ENCODE peak calls at places on chromosomes 16 and 17, in four cellular contexts. X is T-helper 2 cell, V is AG04449, U is AG10803. M is an unnamed sample.

GRCh38 chr17:50817142-50817751 is 18.1 kb upstream of the WFIKKN2 start:
- DNase-seq in U (no peak), V (no peak), X (peak), M (peak)

GRCh38 chr17:1997587-1998425 is 27.3 kb downstream of the RTN4RL1 start:
- DNase-seq in X (no peak), V (no peak), U (peak), M (no peak)

GRCh38 chr17:49779730-49780220 is 8.7 kb upstream of the KAT7 start:
- DNase-seq in U (peak), X (no peak), V (peak), M (no peak)

GRCh38 chr16:30444231-30445148 is 1.2 kb downstream of the SEPHS2 start:
- DNase-seq in V (no peak), U (no peak), X (no peak), M (no peak)

GRCh38 chr17:21358185-21358584 is 18.0 kb upstream of the KCNJ12 start:
- DNase-seq in V (no peak), U (no peak), X (no peak), M (no peak)

GRCh38 chr17:69430488-69430887 is 16.0 kb downstream of the MAP2K6 start:
- DNase-seq in V (no peak), U (no peak), X (no peak), M (no peak)

GRCh38 chr17:20063665-20064648 is 54.8 kb downstream of the SPECC1 start:
- DNase-seq in U (peak), V (peak), X (no peak), M (no peak)

GRCh38 chr16:4182581-4183257 is 59.2 kb downstream of the SRL start:
- DNase-seq in X (no peak), V (no peak), U (no peak), M (no peak)

GRCh38 chr17:35726609-35727460 is 4.6 kb upstream of the RASL10B start:
- DNase-seq in X (no peak), V (peak), U (peak), M (no peak)

GRCh38 chr17:50631908-50632571 is 2.6 kb upstream of the ABCC3 start:
- DNase-seq in X (no peak), U (no peak), V (no peak), M (no peak)

GRCh38 chr17:74779948-74780400 is 3.8 kb upstream of the NAT9 start:
- DNase-seq in X (peak), U (no peak), V (no peak), M (peak)

GRCh38 chr17:79065105-79065670 is 9.4 kb upstream of the ENGASE start:
- DNase-seq in V (no peak), U (peak), X (peak), M (peak)

GRCh38 chr16:49282690-49283375 is 1.2 kb upstream of the CBLN1 start:
- DNase-seq in V (no peak), U (no peak), X (no peak), M (no peak)

GRCh38 chr17:46783031-46783593 is 35.4 kb downstream of the WNT3 start:
- DNase-seq in X (no peak), U (no peak), V (no peak), M (no peak)